ENCODE peak calls at places on chromosomes 3 and 15, in ten cellular contexts. U is HL-60, V is lower lobe of right lung, P is progenitor cell of endocrine pancreas, S is AG09309, R is AG10803, X is WERI-Rb-1, G is dorsolateral prefrontal cortex, W is astrocyte of the spinal cord, E is RWPE1. J is an unnamed sample.

GRCh38 chr15:74798388-74799254 is 14.0 kb upstream of the LMAN1L start:
- DNase-seq in E (no peak), R (no peak), S (no peak), U (no peak), X (no peak), V (no peak), P (no peak), G (no peak), W (no peak), J (no peak)

GRCh38 chr3:43785551-43785950 is 94.8 kb downstream of the ABHD5 start:
- DNase-seq in U (no peak), W (no peak), S (no peak), X (no peak), V (no peak), E (no peak), G (no peak), P (no peak), R (peak), J (no peak)

GRCh38 chr15:90895571-90896117 is 7.5 kb upstream of the MAN2A2 start:
- DNase-seq in W (no peak), E (no peak), V (no peak), P (no peak), G (peak), S (no peak), R (no peak), X (peak), U (peak), J (no peak)

GRCh38 chr15:76330281-76330680 is 6.3 kb upstream of the ISL2 start:
- DNase-seq in E (peak), X (peak), U (peak), R (peak), S (no peak), G (no peak), P (no peak), W (peak), V (no peak), J (no peak)

GRCh38 chr3:31250116-31250813 is 282.5 kb upstream of the STT3B start:
- DNase-seq in R (peak), P (no peak), V (no peak), X (no peak), S (no peak), G (no peak), E (peak), U (no peak), W (no peak), J (no peak)

GRCh38 chr3:35394400-35394799 is 244.9 kb upstream of the ARPP21 start:
- DNase-seq in E (no peak), R (no peak), U (no peak), S (no peak), P (no peak), X (no peak), V (no peak), G (no peak), W (no peak), J (no peak)

GRCh38 chr3:16900779-16901440 is 16.2 kb downstream of the PLCL2 start:
- DNase-seq in U (no peak), V (no peak), W (no peak), E (no peak), G (no peak), R (no peak), S (no peak), X (no peak), P (no peak), J (no peak)

GRCh38 chr3:138038725-138039462 is 28.9 kb downstream of the CLDN18 start:
- DNase-seq in U (no peak), W (no peak), X (no peak), G (no peak), R (no peak), E (no peak), S (no peak), V (peak), P (no peak), J (no peak)

GRCh38 chr15:55846108-55846707 is 103.3 kb upstream of the PRTG start:
- DNase-seq in U (peak), X (peak), V (no peak), R (peak), W (peak), P (peak), E (peak), G (no peak), S (peak), J (peak)

GRCh38 chr3:104392327-104392726 is 974.4 kb upstream of the ALCAM start:
- DNase-seq in X (no peak), G (no peak), E (no peak), S (no peak), W (no peak), R (no peak), P (no peak), U (peak), V (no peak), J (no peak)

GRCh38 chr3:28799084-28799483 is 450.5 kb upstream of the AZI2 start:
- DNase-seq in S (no peak), P (no peak), U (no peak), E (no peak), V (no peak), W (no peak), R (peak), X (peak), G (no peak), J (no peak)
- TF ChIP-seq CTCF in S (peak), P (no peak), U (no peak), E (no peak), V (no peak), W (no peak), R (peak), X (peak), G (no peak), J (no peak)

GRCh38 chr3:13105851-13106250 is 32.6 kb upstream of the IQSEC1 start:
- DNase-seq in P (no peak), V (peak), R (no peak), W (no peak), E (no peak), G (no peak), S (no peak), X (peak), U (no peak), J (no peak)
- TF ChIP-seq CTCF in P (no peak), V (no peak), R (no peak), W (no peak), E (no peak), G (no peak), S (no peak), X (peak), U (no peak), J (no peak)

DNA sequence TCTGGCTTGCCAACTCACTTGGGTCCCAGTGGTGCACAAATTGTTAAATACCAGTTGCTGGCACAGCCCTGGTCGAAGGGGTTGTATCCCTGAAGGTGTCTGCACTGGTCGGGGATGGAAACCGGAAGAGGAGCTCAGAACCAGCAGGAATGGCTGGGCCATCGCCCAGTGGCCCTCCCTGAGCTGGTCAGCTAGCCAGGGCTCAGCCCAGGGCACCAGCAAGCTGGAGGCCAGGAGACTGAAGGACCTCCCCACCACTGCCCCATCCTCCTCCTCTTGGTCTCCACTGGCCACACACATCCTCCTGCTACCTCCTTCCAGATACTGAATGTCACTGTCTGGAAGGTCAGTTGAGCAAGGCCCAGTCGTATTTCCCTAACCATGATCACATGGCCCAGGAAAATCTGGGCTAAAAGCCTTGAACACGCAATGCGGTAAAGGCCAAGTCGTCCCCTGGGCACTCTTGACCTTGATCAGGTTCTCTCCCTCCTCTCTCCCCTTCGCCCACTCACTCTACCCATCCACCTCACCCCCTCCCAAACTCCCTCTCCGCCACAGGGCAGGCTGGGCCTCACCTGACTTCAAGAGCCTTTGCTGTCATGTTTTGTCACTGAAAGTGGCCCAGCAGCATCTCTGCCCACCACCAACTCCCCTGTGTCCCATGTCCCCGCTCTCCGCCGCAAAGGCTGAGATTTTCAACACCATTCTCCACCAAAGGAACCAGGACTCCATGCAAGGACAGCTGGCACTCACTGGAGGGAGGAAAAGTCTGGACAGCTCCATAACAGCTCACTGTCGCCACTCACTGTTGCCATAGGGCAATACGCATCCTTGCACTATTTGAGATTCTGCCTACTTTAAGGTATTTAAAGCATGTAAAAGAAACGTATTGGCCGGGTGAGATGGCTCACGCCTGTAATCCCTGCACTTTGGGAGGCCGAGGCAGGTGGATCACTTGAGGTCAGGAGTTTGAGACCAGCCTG is 12.1 kb downstream of the ZDHHC19 start:
- DNase-seq in V (no peak), U (no peak), P (no peak), X (no peak), S (no peak), R (no peak), W (no peak), G (no peak), E (no peak), J (no peak)
- TF ChIP-seq CTCF in V (no peak), U (peak), P (no peak), X (peak), S (peak), R (peak), W (peak), G (no peak), E (no peak), J (no peak)

DNA sequence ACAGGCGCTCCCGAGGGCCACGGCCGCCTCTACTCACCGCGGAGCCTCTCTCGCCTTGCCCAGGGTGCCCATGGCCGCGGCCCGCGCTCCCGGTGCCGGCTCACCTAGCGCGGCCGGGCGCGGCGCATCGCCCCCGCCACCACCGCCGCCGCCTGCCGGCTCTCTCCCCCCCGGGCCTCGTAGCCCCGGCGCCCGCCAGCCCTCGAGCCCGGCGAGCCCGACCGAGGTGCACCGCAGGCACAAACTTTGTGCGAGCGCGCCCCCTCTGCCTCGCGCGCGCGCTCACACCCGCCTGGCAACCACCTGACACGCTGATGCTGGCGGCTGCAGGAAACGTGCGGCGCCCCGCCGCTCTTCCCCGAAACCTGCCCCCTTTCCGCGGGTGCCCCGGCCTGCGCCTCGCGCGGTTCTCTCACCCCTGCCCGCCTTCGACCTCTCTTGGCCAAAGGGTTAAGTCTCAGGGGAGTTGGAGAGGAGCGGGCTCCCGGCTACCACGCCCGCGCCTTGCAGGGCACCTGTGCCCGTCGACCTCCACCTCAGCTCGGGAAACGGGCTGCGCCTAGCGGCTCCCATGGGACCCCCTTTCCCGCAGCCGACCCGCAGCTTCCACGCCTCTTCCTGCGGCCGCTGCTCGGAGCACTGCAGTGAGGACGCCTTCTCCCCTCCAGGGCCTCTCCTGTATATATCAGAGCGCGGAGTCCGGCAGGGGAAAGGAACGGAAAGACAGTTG is at the start of gene RASGRP1:
- DNase-seq in P (peak), R (peak), W (peak), E (peak), S (no peak), G (peak), X (peak), V (peak), U (peak), J (peak)
- TF ChIP-seq CTCF in P (no peak), R (peak), W (peak), E (no peak), S (no peak), G (no peak), X (peak), V (peak), U (no peak), J (no peak)

GRCh38 chr3:68892297-68892696 is 40.0 kb downstream of the TAFA4 start:
- DNase-seq in X (no peak), S (no peak), G (no peak), W (no peak), R (no peak), E (no peak), U (no peak), P (no peak), V (no peak), J (no peak)

GRCh38 chr3:68889328-68889727 is 43.0 kb downstream of the TAFA4 start:
- DNase-seq in V (no peak), G (no peak), E (no peak), R (no peak), U (no peak), S (no peak), P (no peak), W (no peak), X (no peak), J (no peak)

DNA sequence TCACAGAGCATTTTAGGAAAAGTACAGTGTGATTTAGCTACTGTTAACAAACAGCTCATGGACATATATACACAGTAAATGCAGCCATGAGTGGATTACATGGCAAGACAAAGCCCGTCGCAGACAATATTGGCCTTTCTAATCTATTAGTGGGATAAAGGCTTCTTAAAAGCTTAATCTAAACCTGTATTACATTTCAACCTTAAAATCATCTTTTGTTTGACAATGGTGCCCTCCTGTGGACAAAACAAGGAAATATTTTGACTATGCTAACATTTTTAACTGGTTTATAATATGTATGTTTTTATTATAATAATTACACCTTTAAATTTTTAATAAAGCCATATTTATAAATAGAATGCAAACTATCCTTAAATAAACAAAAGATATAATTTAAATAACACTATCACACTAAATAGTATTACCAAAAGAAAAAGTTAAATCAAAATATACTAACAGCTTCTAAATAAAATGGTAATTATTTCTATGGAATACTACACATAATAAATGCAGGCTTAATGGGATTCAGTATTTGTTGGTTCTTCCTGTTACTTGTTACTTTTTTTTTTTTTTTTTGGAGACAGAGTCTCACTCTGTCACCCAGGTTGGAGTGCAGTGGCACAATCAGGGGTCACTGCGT is 38.6 kb downstream of the TAFA4 start:
- DNase-seq in S (peak), U (peak), W (peak), E (peak), X (peak), P (no peak), V (no peak), R (peak), G (no peak), J (no peak)
- TF ChIP-seq CTCF in S (no peak), U (peak), W (peak), E (peak), X (no peak), P (peak), V (peak), R (peak), G (peak), J (peak)